ENCODE peak calls at places on chromosomes 7 and 10, in six cellular contexts. D is IMR-90, Z is astrocyte of the spinal cord, P is WTC11, J is upper lobe of left lung, H is endodermal cell. N is an unnamed sample.

GRCh38 chr10:117544729-117545140 is 2.2 kb downstream of the EMX2 start:
- DNase-seq in D (no peak), Z (no peak), P (peak), J (peak), H (peak), N (no peak)

GRCh38 chr7:24756989-24757798 is at the start of gene GSDME:
- DNase-seq in D (peak), Z (peak), P (peak), J (peak), H (peak), N (peak)

GRCh38 chr7:130272456-130273080 is 5.9 kb downstream of the CPA2 start:
- DNase-seq in D (no peak), Z (no peak), P (peak), J (peak), H (peak), N (no peak)

GRCh38 chr7:139423091-139423490 is 60.4 kb downstream of the KLRG2 start:
- DNase-seq in D (no peak), Z (no peak), P (no peak), J (no peak), H (no peak), N (no peak)

GRCh38 chr7:146892151-146892550 is 775.5 kb downstream of the CNTNAP2 start:
- DNase-seq in D (no peak), Z (no peak), P (no peak), J (no peak), H (peak), N (no peak)

GRCh38 chr7:14747701-14748100 is 154.8 kb downstream of the DGKB start:
- DNase-seq in D (no peak), Z (peak), P (no peak), J (no peak), H (no peak), N (no peak)

GRCh38 chr7:151383638-151384351 is 26.0 kb downstream of the WDR86 start:
- DNase-seq in D (no peak), Z (no peak), P (peak), J (no peak), H (peak), N (no peak)

GRCh38 chr10:29946953-29947700 is 112.3 kb downstream of the JCAD start:
- DNase-seq in D (peak), Z (peak), P (no peak), J (no peak), H (peak), N (no peak)

GRCh38 chr10:124403548-124403947 is 15.2 kb downstream of the OAT start:
- DNase-seq in D (peak), Z (peak), P (peak), J (no peak), H (peak), N (no peak)

GRCh38 chr10:132515811-132516726 is 21.5 kb upstream of the INPP5A start:
- DNase-seq in D (no peak), Z (no peak), P (no peak), J (peak), H (peak), N (no peak)

GRCh38 chr7:55271069-55271468 is 94.1 kb upstream of the LANCL2 start:
- DNase-seq in D (peak), Z (peak), P (no peak), J (no peak), H (no peak), N (no peak)

GRCh38 chr7:114784177-114784576 is 137.7 kb upstream of the MDFIC start:
- DNase-seq in D (no peak), Z (no peak), P (no peak), J (no peak), H (no peak), N (no peak)

GRCh38 chr10:110737886-110738634 is 93.9 kb downstream of the RBM20 start:
- DNase-seq in D (peak), Z (peak), P (no peak), J (no peak), H (no peak), N (no peak)

GRCh38 chr7:116717137-116717536 is 45.1 kb downstream of the MET start:
- DNase-seq in D (no peak), Z (no peak), P (no peak), J (no peak), H (no peak), N (no peak)

GRCh38 chr7:36360244-36360643 is 29.4 kb upstream of the ANLN start:
- DNase-seq in D (no peak), Z (no peak), P (no peak), J (no peak), H (peak), N (no peak)

GRCh38 chr7:150931199-150931869 is 46.8 kb downstream of the KCNH2 start:
- DNase-seq in D (no peak), Z (no peak), P (no peak), J (no peak), H (no peak), N (no peak)

GRCh38 chr7:42694894-42695553 is 216.8 kb downstream of the C7orf25 start:
- DNase-seq in D (no peak), Z (peak), P (no peak), J (no peak), H (no peak), N (no peak)

GRCh38 chr7:45202618-45203017 is 45.0 kb downstream of the RAMP3 start:
- DNase-seq in D (no peak), Z (no peak), P (no peak), J (no peak), H (no peak), N (no peak)

GRCh38 chr7:118252087-118252486 is 27.6 kb downstream of the ANKRD7 start:
- DNase-seq in D (no peak), Z (no peak), P (no peak), J (no peak), H (no peak), N (no peak)

GRCh38 chr7:118245267-118246040 is 20.9 kb downstream of the ANKRD7 start:
- DNase-seq in D (no peak), Z (peak), P (no peak), J (no peak), H (no peak), N (no peak)

GRCh38 chr7:118250860-118251494 is 26.5 kb downstream of the ANKRD7 start:
- DNase-seq in D (no peak), Z (peak), P (no peak), J (no peak), H (no peak), N (no peak)
- TF ChIP-seq CTCF in D (peak), Z (peak), P (no peak), J (no peak), H (peak), N (peak)

GRCh38 chr7:12623885-12624498 is 53.5 kb downstream of the SCIN start:
- DNase-seq in D (peak), Z (peak), P (no peak), J (no peak), H (no peak), N (no peak)
- TF ChIP-seq CTCF in D (peak), Z (peak), P (peak), J (peak), H (peak), N (peak)

GRCh38 chr7:31316876-31317275 is 23.6 kb downstream of the NEUROD6 start:
- DNase-seq in D (no peak), Z (no peak), P (no peak), J (no peak), H (no peak), N (no peak)
- TF ChIP-seq CTCF in D (no peak), Z (no peak), P (no peak), J (no peak), H (no peak), N (no peak)

DNA sequence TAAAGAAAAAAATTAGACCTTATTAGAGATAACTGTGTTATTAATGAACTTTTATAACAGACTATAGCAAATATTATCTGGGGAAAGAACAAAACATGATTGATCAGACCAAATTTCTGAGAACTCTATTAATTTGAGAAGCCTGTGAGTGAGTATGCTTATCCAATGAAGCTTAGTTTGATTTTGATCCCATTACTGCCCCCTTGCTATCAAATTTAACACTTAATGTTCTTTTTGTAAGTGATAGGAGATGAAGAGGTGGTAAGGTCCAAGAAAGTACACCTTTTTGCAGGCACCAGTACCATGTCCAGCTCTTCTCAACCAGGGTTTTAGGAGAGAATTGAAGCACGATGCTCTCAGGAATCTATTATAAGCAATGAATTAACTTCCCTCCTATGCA is 49.9 kb downstream of the ZNF365 start:
- DNase-seq in D (no peak), Z (no peak), P (no peak), J (no peak), H (no peak), N (no peak)
- TF ChIP-seq CTCF in D (no peak), Z (no peak), P (no peak), J (no peak), H (peak), N (peak)

GRCh38 chr7:23469150-23469960 is 936 bp downstream of the IGF2BP3 start:
- DNase-seq in D (no peak), Z (no peak), P (no peak), J (peak), H (peak), N (peak)

GRCh38 chr7:23470290-23471089 is at the start of gene IGF2BP3:
- DNase-seq in D (peak), Z (peak), P (peak), J (no peak), H (peak), N (peak)

GRCh38 chr7:23468721-23469149 is 1.6 kb downstream of the IGF2BP3 start:
- DNase-seq in D (no peak), Z (no peak), P (no peak), J (peak), H (peak), N (peak)

GRCh38 chr7:23471090-23471859 is 984 bp upstream of the IGF2BP3 start:
- DNase-seq in D (peak), Z (peak), P (peak), J (peak), H (peak), N (peak)

DNA sequence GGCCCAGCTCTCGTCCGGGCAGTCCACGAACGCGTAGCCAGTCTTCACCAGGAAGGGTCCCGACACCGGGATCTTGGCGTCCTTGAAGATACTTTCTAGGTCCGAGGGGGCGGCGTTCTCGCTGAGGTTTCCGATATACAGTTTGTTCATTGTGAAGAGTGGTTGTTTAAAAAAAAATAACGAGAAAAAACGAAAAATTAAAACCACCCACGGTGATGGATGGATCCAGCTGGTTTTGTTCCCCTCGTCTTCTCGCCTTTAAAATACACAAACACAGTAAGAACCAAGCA is 385 bp downstream of the IGF2BP3 start:
- DNase-seq in D (no peak), Z (no peak), P (no peak), J (no peak), H (peak), N (no peak)
- TF ChIP-seq CTCF in D (no peak), Z (no peak), P (no peak), J (no peak), H (no peak), N (no peak)